ENCODE peak calls at places on chromosomes 11 and 22, in five cellular contexts. O is lower leg skin; H is astrocyte of the cerebellum; F is CD8-positive, alpha-beta T cell; Q is transverse colon. E is an unnamed sample.

GRCh38 chr11:32374261-32374711 is 61.1 kb downstream of the WT1 start:
- DNase-seq in O (peak), H (no peak), F (no peak), Q (peak), E (peak)

GRCh38 chr11:106446961-106447360 is 369.5 kb downstream of the AASDHPPT start:
- DNase-seq in O (no peak), H (no peak), F (no peak), Q (no peak), E (no peak)

GRCh38 chr11:121829159-121829643 is 286.8 kb downstream of the BLID start:
- DNase-seq in O (peak), H (peak), F (no peak), Q (no peak), E (no peak)

GRCh38 chr11:69350040-69350439 is 56.1 kb downstream of the MYEOV start:
- DNase-seq in O (no peak), H (no peak), F (no peak), Q (no peak), E (no peak)

GRCh38 chr11:120509346-120510053 is 2.0 kb upstream of the GRIK4 start:
- DNase-seq in O (peak), H (no peak), F (no peak), Q (no peak), E (no peak)

GRCh38 chr11:70948416-70948815 is 304.0 kb downstream of the SHANK2 start:
- DNase-seq in O (no peak), H (no peak), F (no peak), Q (no peak), E (no peak)

GRCh38 chr11:6468712-6469495 is 4.8 kb downstream of the TRIM3 start:
- DNase-seq in O (peak), H (peak), F (no peak), Q (peak), E (peak)

GRCh38 chr11:78044706-78045105 is 19.0 kb upstream of the THRSP start:
- DNase-seq in O (no peak), H (no peak), F (no peak), Q (peak), E (no peak)

GRCh38 chr11:8722156-8722555 is 39.6 kb downstream of the RPL27A start:
- DNase-seq in O (no peak), H (no peak), F (no peak), Q (no peak), E (no peak)

GRCh38 chr22:22818861-22819855 is 68.5 kb upstream of the IGLL5 start:
- DNase-seq in O (no peak), H (no peak), F (peak), Q (peak), E (no peak)

GRCh38 chr22:43085658-43086606 is 3.3 kb downstream of the TTLL1 start:
- DNase-seq in O (no peak), H (no peak), F (no peak), Q (peak), E (no peak)

GRCh38 chr11:9176550-9176949 is 85.2 kb upstream of the SCUBE2 start:
- DNase-seq in O (no peak), H (no peak), F (no peak), Q (no peak), E (no peak)

GRCh38 chr11:10395196-10395897 is 59.7 kb upstream of the AMPD3 start:
- DNase-seq in O (no peak), H (no peak), F (no peak), Q (no peak), E (no peak)

GRCh38 chr22:47043835-47044721 is 281.6 kb downstream of the TBC1D22A start:
- DNase-seq in O (no peak), H (no peak), F (no peak), Q (peak), E (no peak)

GRCh38 chr11:101718406-101718805 is 134.6 kb upstream of the TRPC6 start:
- DNase-seq in O (no peak), H (no peak), F (no peak), Q (no peak), E (no peak)

GRCh38 chr22:35761037-35761436 is 43.4 kb downstream of the APOL5 start:
- DNase-seq in O (no peak), H (no peak), F (no peak), Q (no peak), E (no peak)

GRCh38 chr22:20187777-20188566 is 37.1 kb upstream of the CCDC188 start:
- DNase-seq in O (no peak), H (no peak), F (no peak), Q (no peak), E (no peak)

GRCh38 chr11:65316311-65316978 is 1.8 kb downstream of the CDC42EP2 start:
- DNase-seq in O (peak), H (no peak), F (no peak), Q (peak), E (peak)

GRCh38 chr11:14114269-14114668 is 151.7 kb downstream of the SPON1 start:
- DNase-seq in O (no peak), H (no peak), F (no peak), Q (no peak), E (no peak)

GRCh38 chr11:47308050-47308823 is 38.3 kb downstream of the MADD start:
- DNase-seq in O (peak), H (no peak), F (no peak), Q (no peak), E (peak)

GRCh38 chr11:60193687-60194433 is 11.0 kb upstream of the MS4A6A start:
- DNase-seq in O (no peak), H (no peak), F (peak), Q (peak), E (peak)

GRCh38 chr11:57324154-57324885 is 432 bp downstream of the TNKS1BP1 start:
- DNase-seq in O (peak), H (no peak), F (no peak), Q (peak), E (peak)

GRCh38 chr11:765025-765801 is 12.1 kb downstream of the GATD1 start:
- DNase-seq in O (peak), H (no peak), F (peak), Q (peak), E (peak)

GRCh38 chr11:72578541-72578940 is 95.7 kb downstream of the PDE2A start:
- DNase-seq in O (peak), H (no peak), F (no peak), Q (peak), E (no peak)

GRCh38 chr11:7577883-7578242 is 64.1 kb downstream of the PPFIBP2 start:
- DNase-seq in O (no peak), H (no peak), F (no peak), Q (no peak), E (no peak)

GRCh38 chr22:22092974-22093373 is 110.4 kb upstream of the TOP3B start:
- DNase-seq in O (no peak), H (no peak), F (no peak), Q (no peak), E (no peak)

GRCh38 chr11:35167451-35167954 is 28.5 kb downstream of the CD44 start:
- DNase-seq in O (no peak), H (no peak), F (no peak), Q (no peak), E (peak)

GRCh38 chr11:119095066-119095880 is 6.4 kb downstream of the DPAGT1 start:
- DNase-seq in O (peak), H (peak), F (peak), Q (peak), E (peak)
- TF ChIP-seq CTCF in O (no peak), H (no peak), F (no peak), Q (peak), E (no peak)

GRCh38 chr11:89293966-89294679 is 116.4 kb downstream of the TYR start:
- DNase-seq in O (no peak), H (peak), F (no peak), Q (no peak), E (peak)
- H3K4me3 ChIP-seq in O (no peak), H (peak), F (no peak), Q (no peak), E (no peak)

GRCh38 chr11:124069429-124070401 is 28.6 kb upstream of the OR10G7 start:
- DNase-seq in O (no peak), H (peak), F (no peak), Q (peak), E (peak)
- TF ChIP-seq CTCF in O (no peak), H (peak), F (no peak), Q (peak), E (no peak)

DNA sequence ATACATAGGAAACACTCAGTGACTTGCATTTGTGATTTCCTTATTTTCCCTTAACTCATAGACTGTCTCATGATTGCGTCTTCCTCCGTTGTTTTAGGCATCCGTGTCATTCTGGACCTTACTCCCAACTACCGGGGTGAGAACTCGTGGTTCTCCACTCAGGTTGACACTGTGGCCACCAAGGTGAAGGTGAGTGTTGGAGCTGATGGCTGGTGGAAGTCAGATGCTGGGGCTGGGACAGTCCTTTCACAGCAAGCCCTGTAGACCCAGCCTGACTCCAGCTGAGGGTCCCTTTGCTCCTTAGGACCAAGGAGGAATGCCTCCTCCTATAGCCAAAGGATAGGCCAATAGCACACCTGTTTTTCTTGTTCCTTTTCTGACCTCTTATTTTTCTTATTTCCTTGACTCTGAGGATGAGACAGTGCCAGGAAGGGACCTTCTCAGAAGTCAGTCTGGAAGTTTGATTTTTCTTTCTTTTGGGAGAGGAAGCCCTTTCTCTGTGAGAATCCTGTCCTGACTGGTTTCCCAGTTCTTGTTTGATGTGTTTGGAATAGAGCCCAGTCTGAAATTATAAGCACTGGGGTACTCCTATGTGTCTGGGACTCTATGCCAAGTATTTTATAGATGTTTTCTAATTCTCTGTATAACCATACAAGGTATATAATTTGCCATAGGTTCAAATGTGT is 2.3 kb downstream of the SLC3A2 start:
- DNase-seq in O (no peak), H (no peak), F (no peak), Q (no peak), E (no peak)
- H3K4me3 ChIP-seq in O (peak), H (peak), F (no peak), Q (peak), E (no peak)

DNA sequence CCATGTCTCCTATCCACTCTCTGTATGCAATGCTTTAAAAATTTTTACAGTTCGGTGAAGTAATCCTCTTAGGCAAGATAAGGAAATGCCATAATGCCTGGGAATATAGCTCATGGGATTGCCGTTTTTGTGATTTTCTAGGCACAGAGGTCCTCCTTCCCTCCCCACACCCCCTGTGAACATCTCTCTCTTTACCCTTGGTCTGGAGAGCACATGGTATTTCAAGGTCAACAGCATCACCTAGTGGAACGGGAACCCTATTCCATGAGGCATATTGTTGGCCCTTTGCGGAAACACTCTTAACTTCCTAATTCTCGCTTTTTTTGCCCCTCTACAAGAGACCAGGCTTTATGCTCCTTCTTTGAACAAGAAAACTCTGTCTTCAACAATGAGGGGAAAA is 8.8 kb downstream of the NXPE4 start:
- DNase-seq in O (no peak), H (no peak), F (no peak), Q (no peak), E (no peak)
- TF ChIP-seq CTCF in O (no peak), H (no peak), F (no peak), Q (no peak), E (no peak)

DNA sequence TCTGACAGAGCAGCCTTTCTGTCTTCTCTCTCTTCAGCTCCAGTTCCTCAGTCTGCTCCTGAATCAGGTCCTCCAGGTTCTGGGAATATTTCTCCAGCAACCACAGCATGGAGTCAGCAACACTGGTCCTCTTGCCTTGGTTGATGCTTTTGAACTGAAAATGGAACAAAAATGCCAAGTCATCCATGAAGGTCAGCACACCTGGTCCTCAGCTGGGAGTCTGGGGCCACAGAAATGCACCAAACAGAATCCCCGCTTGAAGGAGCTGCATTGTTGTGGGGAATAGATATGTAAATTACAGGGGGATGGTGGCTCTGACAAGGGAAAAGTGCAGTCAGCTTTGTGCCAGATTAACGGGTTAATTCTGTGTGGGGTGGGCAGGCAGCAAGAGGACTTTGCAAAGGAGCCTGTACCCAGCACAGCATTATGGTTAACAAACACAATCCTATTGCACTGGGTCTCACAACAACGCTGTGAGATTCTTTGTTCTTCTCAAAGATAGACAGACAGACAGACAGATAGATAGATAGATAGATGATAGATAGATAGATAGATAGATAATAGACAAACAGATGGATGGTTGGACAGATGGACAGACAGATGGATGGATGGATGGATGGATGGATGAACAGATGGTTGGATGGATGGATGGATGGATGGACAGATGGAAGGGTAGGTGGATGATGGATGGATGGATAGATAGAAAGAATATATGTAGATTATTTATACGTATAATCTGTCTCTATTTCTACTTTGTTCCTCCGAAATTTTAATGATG is 33.8 kb upstream of the LRRC32 start:
- DNase-seq in O (no peak), H (no peak), F (no peak), Q (no peak), E (no peak)
- H3K4me3 ChIP-seq in O (no peak), H (no peak), F (no peak), Q (no peak), E (no peak)

E was measured in testis.